ENCODE peak calls at places on chromosomes 2 and 18, in five cellular contexts. P, E, I, M and C are unnamed samples.

GRCh38 chr2:68693947-68694346 is 40.7 kb upstream of the ARHGAP25 start:
- DNase-seq in P (no peak), E (no peak), I (no peak), M (no peak), C (no peak)

GRCh38 chr18:38011446-38011845 is 445.8 kb upstream of the CELF4 start:
- DNase-seq in P (no peak), E (no peak), I (no peak), M (no peak), C (no peak)

GRCh38 chr18:57759650-57760049 is 43.5 kb downstream of the ATP8B1 start:
- DNase-seq in P (no peak), E (peak), I (no peak), M (peak), C (no peak)

GRCh38 chr2:180322781-180323180 is 315.7 kb upstream of the CWC22 start:
- DNase-seq in P (no peak), E (no peak), I (no peak), M (peak), C (no peak)

GRCh38 chr2:12759248-12759647 is 42.5 kb downstream of the TRIB2 start:
- DNase-seq in P (no peak), E (no peak), I (no peak), M (peak), C (no peak)

GRCh38 chr18:36186461-36187137 is 698 bp upstream of the MOCOS start:
- DNase-seq in P (no peak), E (no peak), I (peak), M (peak), C (peak)

GRCh38 chr2:133363884-133364283 is 204.4 kb downstream of the NCKAP5 start:
- DNase-seq in P (no peak), E (no peak), I (no peak), M (no peak), C (no peak)

GRCh38 chr2:149579972-149580882 is 7.3 kb downstream of the MMADHC start:
- DNase-seq in P (no peak), E (no peak), I (no peak), M (peak), C (no peak)

GRCh38 chr18:10687161-10687925 is 161.5 kb downstream of the NAPG start:
- DNase-seq in P (no peak), E (no peak), I (no peak), M (no peak), C (no peak)

GRCh38 chr2:235433860-235434259 is 60.0 kb upstream of the AGAP1 start:
- DNase-seq in P (no peak), E (no peak), I (no peak), M (peak), C (no peak)